ENCODE peak calls at places on chromosomes 1 and 21, in ten cellular contexts. One of them, this sample, is unnamed.

GRCh38 chr1:9078949-9079500 is 9.6 kb upstream of the SLC2A5 start:
- DNase-seq in stimulated activated CD4-positive, alpha-beta T cell treated with anti-CD3 and anti-CD28 coated beads, Interleukin-12 subunit alpha, Interleukin-12 subunit beta, amount 100 ng/mL, for 4 hours: no peak
- DNase-seq in activated CD4-positive, alpha-beta T cell treated with anti-CD3 and anti-CD28 coated beads, Interleukin-2, amount 10 ng/mL, durations not matched to agents 24 days and 14 days: peak; percentile 60
- DNase-seq in H9: no peak
- DNase-seq in endothelial cell: no peak
- DNase-seq in effector memory CD4-positive, alpha-beta T cell: no peak
- DNase-seq in psoas muscle: no peak
- DNase-seq in T-cell: no peak
- DNase-seq in NCI-H1436 treated with DMSO at 0.1 percent for 48 hours: no peak
- DNase-seq in lower lobe of right lung: no peak
- DNase-seq in this sample: no peak

GRCh38 chr1:179794146-179794545 is 51.1 kb downstream of the FAM163A start:
- DNase-seq in effector memory CD4-positive, alpha-beta T cell: no peak
- DNase-seq in endothelial cell: no peak
- DNase-seq in lower lobe of right lung: no peak
- DNase-seq in H9: no peak
- DNase-seq in psoas muscle: no peak
- DNase-seq in T-cell: no peak
- DNase-seq in stimulated activated CD4-positive, alpha-beta T cell treated with anti-CD3 and anti-CD28 coated beads, Interleukin-12 subunit alpha, Interleukin-12 subunit beta, amount 100 ng/mL, for 4 hours: no peak
- DNase-seq in activated CD4-positive, alpha-beta T cell treated with anti-CD3 and anti-CD28 coated beads, Interleukin-2, amount 10 ng/mL, durations not matched to agents 24 days and 14 days: no peak
- DNase-seq in NCI-H1436 treated with DMSO at 0.1 percent for 48 hours: no peak
- DNase-seq in this sample: no peak

GRCh38 chr1:208238710-208239517 is 5.3 kb downstream of the PLXNA2 start:
- DNase-seq in endothelial cell: peak; percentile 49
- DNase-seq in NCI-H1436 treated with DMSO at 0.1 percent for 48 hours: no peak
- DNase-seq in T-cell: no peak
- DNase-seq in effector memory CD4-positive, alpha-beta T cell: no peak
- DNase-seq in stimulated activated CD4-positive, alpha-beta T cell treated with anti-CD3 and anti-CD28 coated beads, Interleukin-12 subunit alpha, Interleukin-12 subunit beta, amount 100 ng/mL, for 4 hours: no peak
- DNase-seq in H9: peak; percentile 77
- DNase-seq in psoas muscle: no peak
- DNase-seq in lower lobe of right lung: no peak
- DNase-seq in activated CD4-positive, alpha-beta T cell treated with anti-CD3 and anti-CD28 coated beads, Interleukin-2, amount 10 ng/mL, durations not matched to agents 24 days and 14 days: peak; percentile 66
- DNase-seq in this sample: peak; percentile 15

GRCh38 chr1:84253891-84254290 is 47.6 kb upstream of the SAMD13 start:
- DNase-seq in psoas muscle: peak; percentile 34
- DNase-seq in endothelial cell: no peak
- DNase-seq in T-cell: no peak
- DNase-seq in NCI-H1436 treated with DMSO at 0.1 percent for 48 hours: no peak
- DNase-seq in activated CD4-positive, alpha-beta T cell treated with anti-CD3 and anti-CD28 coated beads, Interleukin-2, amount 10 ng/mL, durations not matched to agents 24 days and 14 days: no peak
- DNase-seq in H9: no peak
- DNase-seq in stimulated activated CD4-positive, alpha-beta T cell treated with anti-CD3 and anti-CD28 coated beads, Interleukin-12 subunit alpha, Interleukin-12 subunit beta, amount 100 ng/mL, for 4 hours: no peak
- DNase-seq in effector memory CD4-positive, alpha-beta T cell: no peak
- DNase-seq in lower lobe of right lung: peak; percentile 52
- DNase-seq in this sample: no peak

GRCh38 chr1:182198006-182198605 is 136.6 kb upstream of the ZNF648 start:
- DNase-seq in H9: no peak
- DNase-seq in NCI-H1436 treated with DMSO at 0.1 percent for 48 hours: no peak
- DNase-seq in endothelial cell: no peak
- DNase-seq in psoas muscle: peak; percentile 29
- DNase-seq in stimulated activated CD4-positive, alpha-beta T cell treated with anti-CD3 and anti-CD28 coated beads, Interleukin-12 subunit alpha, Interleukin-12 subunit beta, amount 100 ng/mL, for 4 hours: no peak
- DNase-seq in T-cell: no peak
- DNase-seq in effector memory CD4-positive, alpha-beta T cell: no peak
- DNase-seq in activated CD4-positive, alpha-beta T cell treated with anti-CD3 and anti-CD28 coated beads, Interleukin-2, amount 10 ng/mL, durations not matched to agents 24 days and 14 days: no peak
- DNase-seq in lower lobe of right lung: no peak
- DNase-seq in this sample: no peak

GRCh38 chr21:46122241-46122671 is 24.3 kb downstream of the COL6A2 start:
- DNase-seq in lower lobe of right lung: peak; percentile 39
- DNase-seq in activated CD4-positive, alpha-beta T cell treated with anti-CD3 and anti-CD28 coated beads, Interleukin-2, amount 10 ng/mL, durations not matched to agents 24 days and 14 days: no peak
- DNase-seq in stimulated activated CD4-positive, alpha-beta T cell treated with anti-CD3 and anti-CD28 coated beads, Interleukin-12 subunit alpha, Interleukin-12 subunit beta, amount 100 ng/mL, for 4 hours: no peak
- DNase-seq in endothelial cell: no peak
- DNase-seq in effector memory CD4-positive, alpha-beta T cell: no peak
- DNase-seq in T-cell: no peak
- DNase-seq in psoas muscle: no peak
- DNase-seq in NCI-H1436 treated with DMSO at 0.1 percent for 48 hours: no peak
- DNase-seq in H9: no peak
- DNase-seq in this sample: no peak

GRCh38 chr1:30373471-30374399 is 349.6 kb downstream of the MATN1 start:
- DNase-seq in effector memory CD4-positive, alpha-beta T cell: no peak
- DNase-seq in endothelial cell: no peak
- DNase-seq in lower lobe of right lung: no peak
- DNase-seq in psoas muscle: no peak
- DNase-seq in NCI-H1436 treated with DMSO at 0.1 percent for 48 hours: no peak
- DNase-seq in H9: peak; percentile 18
- DNase-seq in stimulated activated CD4-positive, alpha-beta T cell treated with anti-CD3 and anti-CD28 coated beads, Interleukin-12 subunit alpha, Interleukin-12 subunit beta, amount 100 ng/mL, for 4 hours: no peak
- DNase-seq in T-cell: no peak
- DNase-seq in activated CD4-positive, alpha-beta T cell treated with anti-CD3 and anti-CD28 coated beads, Interleukin-2, amount 10 ng/mL, durations not matched to agents 24 days and 14 days: no peak
- DNase-seq in this sample: no peak

GRCh38 chr1:116825400-116825734 is 71.1 kb downstream of the CD2 start:
- DNase-seq in psoas muscle: no peak
- DNase-seq in effector memory CD4-positive, alpha-beta T cell: no peak
- DNase-seq in NCI-H1436 treated with DMSO at 0.1 percent for 48 hours: no peak
- DNase-seq in endothelial cell: no peak
- DNase-seq in activated CD4-positive, alpha-beta T cell treated with anti-CD3 and anti-CD28 coated beads, Interleukin-2, amount 10 ng/mL, durations not matched to agents 24 days and 14 days: no peak
- DNase-seq in stimulated activated CD4-positive, alpha-beta T cell treated with anti-CD3 and anti-CD28 coated beads, Interleukin-12 subunit alpha, Interleukin-12 subunit beta, amount 100 ng/mL, for 4 hours: no peak
- DNase-seq in lower lobe of right lung: no peak
- DNase-seq in T-cell: no peak
- DNase-seq in H9: no peak
- DNase-seq in this sample: no peak

GRCh38 chr1:214006845-214007244 is 19.1 kb downstream of the PROX1 start:
- DNase-seq in activated CD4-positive, alpha-beta T cell treated with anti-CD3 and anti-CD28 coated beads, Interleukin-2, amount 10 ng/mL, durations not matched to agents 24 days and 14 days: no peak
- DNase-seq in NCI-H1436 treated with DMSO at 0.1 percent for 48 hours: no peak
- DNase-seq in psoas muscle: no peak
- DNase-seq in lower lobe of right lung: no peak
- DNase-seq in H9: no peak
- DNase-seq in endothelial cell: no peak
- DNase-seq in effector memory CD4-positive, alpha-beta T cell: no peak
- DNase-seq in T-cell: no peak
- DNase-seq in stimulated activated CD4-positive, alpha-beta T cell treated with anti-CD3 and anti-CD28 coated beads, Interleukin-12 subunit alpha, Interleukin-12 subunit beta, amount 100 ng/mL, for 4 hours: no peak
- DNase-seq in this sample: no peak

GRCh38 chr1:19010503-19010902 is 54.0 kb upstream of the IFFO2 start:
- DNase-seq in stimulated activated CD4-positive, alpha-beta T cell treated with anti-CD3 and anti-CD28 coated beads, Interleukin-12 subunit alpha, Interleukin-12 subunit beta, amount 100 ng/mL, for 4 hours: no peak
- DNase-seq in psoas muscle: no peak
- DNase-seq in activated CD4-positive, alpha-beta T cell treated with anti-CD3 and anti-CD28 coated beads, Interleukin-2, amount 10 ng/mL, durations not matched to agents 24 days and 14 days: no peak
- DNase-seq in H9: no peak
- DNase-seq in endothelial cell: no peak
- DNase-seq in NCI-H1436 treated with DMSO at 0.1 percent for 48 hours: no peak
- DNase-seq in T-cell: no peak
- DNase-seq in effector memory CD4-positive, alpha-beta T cell: no peak
- DNase-seq in lower lobe of right lung: no peak
- DNase-seq in this sample: no peak

GRCh38 chr1:113742515-113742914 is 16.8 kb downstream of the PHTF1 start:
- DNase-seq in lower lobe of right lung: no peak
- DNase-seq in endothelial cell: no peak
- DNase-seq in psoas muscle: no peak
- DNase-seq in H9: no peak
- DNase-seq in stimulated activated CD4-positive, alpha-beta T cell treated with anti-CD3 and anti-CD28 coated beads, Interleukin-12 subunit alpha, Interleukin-12 subunit beta, amount 100 ng/mL, for 4 hours: no peak
- DNase-seq in effector memory CD4-positive, alpha-beta T cell: no peak
- DNase-seq in NCI-H1436 treated with DMSO at 0.1 percent for 48 hours: no peak
- DNase-seq in activated CD4-positive, alpha-beta T cell treated with anti-CD3 and anti-CD28 coated beads, Interleukin-2, amount 10 ng/mL, durations not matched to agents 24 days and 14 days: peak; percentile 67
- DNase-seq in T-cell: no peak
- DNase-seq in this sample: no peak

GRCh38 chr1:8598060-8598724 is 219.2 kb downstream of the RERE start:
- DNase-seq in activated CD4-positive, alpha-beta T cell treated with anti-CD3 and anti-CD28 coated beads, Interleukin-2, amount 10 ng/mL, durations not matched to agents 24 days and 14 days: no peak
- DNase-seq in endothelial cell: peak; percentile 34
- DNase-seq in T-cell: no peak
- DNase-seq in NCI-H1436 treated with DMSO at 0.1 percent for 48 hours: no peak
- DNase-seq in effector memory CD4-positive, alpha-beta T cell: no peak
- DNase-seq in lower lobe of right lung: no peak
- DNase-seq in stimulated activated CD4-positive, alpha-beta T cell treated with anti-CD3 and anti-CD28 coated beads, Interleukin-12 subunit alpha, Interleukin-12 subunit beta, amount 100 ng/mL, for 4 hours: no peak
- DNase-seq in H9: no peak
- DNase-seq in psoas muscle: no peak
- DNase-seq in this sample: no peak

GRCh38 chr1:162373541-162374375 is 2.9 kb downstream of the SPATA46 start:
- DNase-seq in stimulated activated CD4-positive, alpha-beta T cell treated with anti-CD3 and anti-CD28 coated beads, Interleukin-12 subunit alpha, Interleukin-12 subunit beta, amount 100 ng/mL, for 4 hours: no peak
- DNase-seq in T-cell: no peak
- DNase-seq in effector memory CD4-positive, alpha-beta T cell: no peak
- DNase-seq in endothelial cell: no peak
- DNase-seq in H9: no peak
- DNase-seq in lower lobe of right lung: peak; percentile 61
- DNase-seq in psoas muscle: no peak
- DNase-seq in activated CD4-positive, alpha-beta T cell treated with anti-CD3 and anti-CD28 coated beads, Interleukin-2, amount 10 ng/mL, durations not matched to agents 24 days and 14 days: no peak
- DNase-seq in NCI-H1436 treated with DMSO at 0.1 percent for 48 hours: no peak
- DNase-seq in this sample: no peak

GRCh38 chr1:167500283-167500860 is 18.0 kb downstream of the CD247 start:
- DNase-seq in psoas muscle: no peak
- DNase-seq in endothelial cell: no peak
- DNase-seq in H9: no peak
- DNase-seq in NCI-H1436 treated with DMSO at 0.1 percent for 48 hours: no peak
- DNase-seq in lower lobe of right lung: no peak
- DNase-seq in stimulated activated CD4-positive, alpha-beta T cell treated with anti-CD3 and anti-CD28 coated beads, Interleukin-12 subunit alpha, Interleukin-12 subunit beta, amount 100 ng/mL, for 4 hours: no peak
- DNase-seq in activated CD4-positive, alpha-beta T cell treated with anti-CD3 and anti-CD28 coated beads, Interleukin-2, amount 10 ng/mL, durations not matched to agents 24 days and 14 days: no peak
- DNase-seq in effector memory CD4-positive, alpha-beta T cell: no peak
- DNase-seq in T-cell: no peak
- DNase-seq in this sample: no peak

GRCh38 chr1:1599030-1599916 is 662 bp downstream of the FNDC10 start:
- DNase-seq in effector memory CD4-positive, alpha-beta T cell: no peak
- DNase-seq in endothelial cell: peak; percentile 43
- DNase-seq in stimulated activated CD4-positive, alpha-beta T cell treated with anti-CD3 and anti-CD28 coated beads, Interleukin-12 subunit alpha, Interleukin-12 subunit beta, amount 100 ng/mL, for 4 hours: no peak
- DNase-seq in H9: peak; percentile 70
- DNase-seq in lower lobe of right lung: peak; percentile 66
- DNase-seq in T-cell: peak; percentile 34
- DNase-seq in activated CD4-positive, alpha-beta T cell treated with anti-CD3 and anti-CD28 coated beads, Interleukin-2, amount 10 ng/mL, durations not matched to agents 24 days and 14 days: peak; percentile 87
- DNase-seq in psoas muscle: no peak
- DNase-seq in NCI-H1436 treated with DMSO at 0.1 percent for 48 hours: no peak
- DNase-seq in this sample: no peak

GRCh38 chr1:65791860-65792670 is 630 bp upstream of the PDE4B start:
- DNase-seq in NCI-H1436 treated with DMSO at 0.1 percent for 48 hours: no peak
- DNase-seq in lower lobe of right lung: peak; percentile 46
- DNase-seq in H9: peak; percentile 38
- DNase-seq in T-cell: no peak
- DNase-seq in activated CD4-positive, alpha-beta T cell treated with anti-CD3 and anti-CD28 coated beads, Interleukin-2, amount 10 ng/mL, durations not matched to agents 24 days and 14 days: no peak
- DNase-seq in stimulated activated CD4-positive, alpha-beta T cell treated with anti-CD3 and anti-CD28 coated beads, Interleukin-12 subunit alpha, Interleukin-12 subunit beta, amount 100 ng/mL, for 4 hours: no peak
- DNase-seq in effector memory CD4-positive, alpha-beta T cell: no peak
- DNase-seq in endothelial cell: peak; percentile 9
- DNase-seq in psoas muscle: no peak
- DNase-seq in this sample: no peak

GRCh38 chr1:91842056-91842455 is 43.9 kb downstream of the TGFBR3 start:
- DNase-seq in effector memory CD4-positive, alpha-beta T cell: no peak
- DNase-seq in T-cell: no peak
- DNase-seq in lower lobe of right lung: no peak
- DNase-seq in endothelial cell: no peak
- DNase-seq in stimulated activated CD4-positive, alpha-beta T cell treated with anti-CD3 and anti-CD28 coated beads, Interleukin-12 subunit alpha, Interleukin-12 subunit beta, amount 100 ng/mL, for 4 hours: no peak
- DNase-seq in H9: no peak
- DNase-seq in activated CD4-positive, alpha-beta T cell treated with anti-CD3 and anti-CD28 coated beads, Interleukin-2, amount 10 ng/mL, durations not matched to agents 24 days and 14 days: no peak
- DNase-seq in NCI-H1436 treated with DMSO at 0.1 percent for 48 hours: no peak
- DNase-seq in psoas muscle: no peak
- DNase-seq in this sample: no peak

GRCh38 chr1:5324903-5325302 is 667.3 kb downstream of the NPHP4 start:
- DNase-seq in psoas muscle: no peak
- DNase-seq in effector memory CD4-positive, alpha-beta T cell: no peak
- DNase-seq in H9: no peak
- DNase-seq in T-cell: no peak
- DNase-seq in NCI-H1436 treated with DMSO at 0.1 percent for 48 hours: no peak
- DNase-seq in stimulated activated CD4-positive, alpha-beta T cell treated with anti-CD3 and anti-CD28 coated beads, Interleukin-12 subunit alpha, Interleukin-12 subunit beta, amount 100 ng/mL, for 4 hours: no peak
- DNase-seq in lower lobe of right lung: no peak
- DNase-seq in activated CD4-positive, alpha-beta T cell treated with anti-CD3 and anti-CD28 coated beads, Interleukin-2, amount 10 ng/mL, durations not matched to agents 24 days and 14 days: no peak
- DNase-seq in endothelial cell: no peak
- DNase-seq in this sample: no peak

GRCh38 chr1:31626451-31627202 is 9.1 kb downstream of the HCRTR1 start:
- DNase-seq in NCI-H1436 treated with DMSO at 0.1 percent for 48 hours: no peak
- DNase-seq in H9: peak; percentile 43
- DNase-seq in endothelial cell: no peak
- DNase-seq in activated CD4-positive, alpha-beta T cell treated with anti-CD3 and anti-CD28 coated beads, Interleukin-2, amount 10 ng/mL, durations not matched to agents 24 days and 14 days: no peak
- DNase-seq in T-cell: no peak
- DNase-seq in stimulated activated CD4-positive, alpha-beta T cell treated with anti-CD3 and anti-CD28 coated beads, Interleukin-12 subunit alpha, Interleukin-12 subunit beta, amount 100 ng/mL, for 4 hours: no peak
- DNase-seq in lower lobe of right lung: no peak
- DNase-seq in psoas muscle: peak; percentile 58
- DNase-seq in effector memory CD4-positive, alpha-beta T cell: no peak
- DNase-seq in this sample: no peak

This sample was measured in stimulated activated naive B cell treated with anti-CD40 and anti-IgM and Interleukin-4, amounts not matched to agents 10 μg/mL and 1 μg/mL and 100 μg/mL, for 72 hours.